ENCODE peak calls at places on chromosome 20, in four cellular contexts. One of them, this sample, is unnamed.

GRCh38 chr20:57587278-57587988 is 26.5 kb downstream of the PCK1 start:
- DNase-seq in HEK293T: no peak
- DNase-seq in WTC11: no peak
- DNase-seq in K562: no peak
- DNase-seq in this sample: no peak

GRCh38 chr20:58251979-58252591 is 23.6 kb upstream of the ANKRD60 start:
- DNase-seq in HEK293T: no peak
- DNase-seq in WTC11: no peak
- DNase-seq in K562: peak
- DNase-seq in this sample: peak

GRCh38 chr20:46523696-46524328 is 10.5 kb upstream of the ZNF334 start:
- DNase-seq in HEK293T: no peak
- DNase-seq in WTC11: peak
- DNase-seq in K562: no peak
- DNase-seq in this sample: no peak

GRCh38 chr20:17558154-17558940 is 11.5 kb upstream of the DSTN start:
- DNase-seq in HEK293T: peak
- DNase-seq in WTC11: no peak
- DNase-seq in K562: peak
- DNase-seq in this sample: peak

GRCh38 chr20:1876217-1876921 is 18.8 kb upstream of the SIRPA start:
- DNase-seq in HEK293T: no peak
- DNase-seq in WTC11: no peak
- DNase-seq in K562: no peak
- DNase-seq in this sample: no peak

GRCh38 chr20:62052336-62052841 is 13.3 kb downstream of the TAF4 start:
- DNase-seq in HEK293T: no peak
- DNase-seq in WTC11: no peak
- DNase-seq in K562: no peak
- DNase-seq in this sample: no peak

GRCh38 chr20:44460795-44461141 is 14.9 kb upstream of the TTPAL start:
- DNase-seq in HEK293T: no peak
- DNase-seq in WTC11: no peak
- DNase-seq in K562: peak
- DNase-seq in this sample: peak

GRCh38 chr20:48676795-48677447 is 150.9 kb downstream of the PREX1 start:
- DNase-seq in HEK293T: no peak
- DNase-seq in WTC11: no peak
- DNase-seq in K562: no peak
- DNase-seq in this sample: no peak

GRCh38 chr20:54668271-54669053 is 193.1 kb downstream of the DOK5 start:
- DNase-seq in HEK293T: peak
- DNase-seq in WTC11: peak
- DNase-seq in K562: peak
- DNase-seq in this sample: no peak

GRCh38 chr20:23397961-23398360 is 23.3 kb downstream of the NAPB start:
- DNase-seq in HEK293T: no peak
- DNase-seq in WTC11: no peak
- DNase-seq in K562: no peak
- DNase-seq in this sample: no peak

GRCh38 chr20:18611492-18611891 is 23.6 kb downstream of the DTD1 start:
- DNase-seq in HEK293T: peak
- DNase-seq in WTC11: no peak
- DNase-seq in K562: no peak
- DNase-seq in this sample: no peak

GRCh38 chr20:17678295-17678694 is 3.7 kb downstream of the RRBP1 start:
- DNase-seq in HEK293T: no peak
- DNase-seq in WTC11: no peak
- DNase-seq in K562: peak
- DNase-seq in this sample: no peak

GRCh38 chr20:4243071-4243470 is 227.7 kb upstream of the RNF24 start:
- DNase-seq in HEK293T: no peak
- DNase-seq in WTC11: peak
- DNase-seq in K562: no peak
- DNase-seq in this sample: no peak

GRCh38 chr20:63047946-63048345 is 41.2 kb upstream of the BHLHE23 start:
- DNase-seq in HEK293T: no peak
- DNase-seq in WTC11: no peak
- DNase-seq in K562: no peak
- DNase-seq in this sample: no peak

GRCh38 chr20:46057856-46058655 is 29.0 kb downstream of the SLC12A5 start:
- DNase-seq in HEK293T: no peak
- DNase-seq in WTC11: peak
- DNase-seq in K562: no peak
- DNase-seq in this sample: no peak

GRCh38 chr20:37901667-37902503 is 1.0 kb upstream of the VSTM2L start:
- DNase-seq in HEK293T: peak
- DNase-seq in WTC11: peak
- DNase-seq in K562: peak
- DNase-seq in this sample: peak

GRCh38 chr20:31652917-31653385 is 15.2 kb downstream of the COX4I2 start:
- DNase-seq in HEK293T: no peak
- DNase-seq in WTC11: no peak
- DNase-seq in K562: no peak
- DNase-seq in this sample: no peak

GRCh38 chr20:32977281-32978008 is 26.8 kb downstream of the SUN5 start:
- DNase-seq in HEK293T: no peak
- DNase-seq in WTC11: peak
- DNase-seq in K562: no peak
- DNase-seq in this sample: no peak

GRCh38 chr20:13788167-13788834 is 3.5 kb downstream of the NDUFAF5 start:
- DNase-seq in HEK293T: peak
- DNase-seq in WTC11: peak
- DNase-seq in K562: peak
- DNase-seq in this sample: peak

GRCh38 chr20:57071283-57071701 is 195.1 kb downstream of the BMP7 start:
- DNase-seq in HEK293T: peak
- DNase-seq in WTC11: peak
- DNase-seq in K562: no peak
- DNase-seq in this sample: no peak

GRCh38 chr20:43721429-43722152 is 5.2 kb downstream of the GTSF1L start:
- DNase-seq in HEK293T: no peak
- DNase-seq in WTC11: peak
- DNase-seq in K562: no peak
- DNase-seq in this sample: no peak

GRCh38 chr20:34222208-34222607 is 19.0 kb upstream of the ASIP start:
- DNase-seq in HEK293T: no peak
- DNase-seq in WTC11: no peak
- DNase-seq in K562: no peak
- DNase-seq in this sample: no peak

GRCh38 chr20:62942456-62942855 is 4.5 kb downstream of the GID8 start:
- DNase-seq in HEK293T: no peak
- DNase-seq in WTC11: no peak
- DNase-seq in K562: no peak
- DNase-seq in this sample: no peak

GRCh38 chr20:62212309-62212708 is 7.8 kb downstream of the HRH3 start:
- DNase-seq in HEK293T: no peak
- DNase-seq in WTC11: no peak
- DNase-seq in K562: no peak
- DNase-seq in this sample: no peak

GRCh38 chr20:54221383-54221782 is 13.5 kb downstream of the PFDN4 start:
- DNase-seq in HEK293T: no peak
- DNase-seq in WTC11: no peak
- DNase-seq in K562: no peak
- DNase-seq in this sample: no peak

GRCh38 chr20:12827796-12828406 is 180.9 kb upstream of the SPTLC3 start:
- DNase-seq in HEK293T: no peak
- DNase-seq in WTC11: no peak
- DNase-seq in K562: no peak
- DNase-seq in this sample: no peak

GRCh38 chr20:13422637-13423036 is 201.6 kb downstream of the ISM1 start:
- DNase-seq in HEK293T: no peak
- DNase-seq in WTC11: no peak
- DNase-seq in K562: no peak
- DNase-seq in this sample: no peak

GRCh38 chr20:31835977-31836852 is 9.2 kb downstream of the FOXS1 start:
- DNase-seq in HEK293T: peak
- DNase-seq in WTC11: no peak
- DNase-seq in K562: peak
- DNase-seq in this sample: peak

GRCh38 chr20:6909608-6910007 is 142.1 kb downstream of the BMP2 start:
- DNase-seq in HEK293T: no peak
- DNase-seq in WTC11: no peak
- DNase-seq in K562: no peak
- DNase-seq in this sample: no peak
- TF ChIP-seq SP1 in HEK293T: no peak
- TF ChIP-seq SP1 in WTC11: no peak
- TF ChIP-seq SP1 in K562: no peak
- TF ChIP-seq SP1 in this sample: no peak

DNA sequence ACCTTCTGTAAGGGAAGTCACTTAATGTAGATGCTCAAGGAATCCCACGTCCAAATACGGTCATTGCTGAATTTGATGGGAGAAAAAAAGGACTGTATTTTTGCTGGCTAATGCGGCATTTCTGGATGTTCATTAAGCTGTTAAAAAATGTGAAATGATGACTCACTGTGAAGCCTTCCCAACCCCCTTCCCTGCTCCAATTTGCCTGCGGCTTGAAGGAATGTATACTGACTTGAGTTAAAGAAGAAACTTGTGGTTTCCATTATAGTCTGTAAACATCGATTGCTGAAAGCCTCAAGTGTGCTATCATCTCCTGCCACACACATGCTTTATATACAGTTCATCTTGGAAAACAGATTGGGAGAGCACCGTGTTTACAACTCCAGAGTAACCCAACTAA is 249.1 kb upstream of the JAG1 start:
- DNase-seq in HEK293T: no peak
- DNase-seq in WTC11: no peak
- DNase-seq in K562: no peak
- DNase-seq in this sample: no peak
- TF ChIP-seq SP1 in HEK293T: no peak
- TF ChIP-seq SP1 in WTC11: no peak
- TF ChIP-seq SP1 in K562: no peak
- TF ChIP-seq SP1 in this sample: no peak

GRCh38 chr20:20765696-20766095 is 53.3 kb upstream of the RALGAPA2 start:
- DNase-seq in HEK293T: no peak
- DNase-seq in WTC11: no peak
- DNase-seq in K562: no peak
- DNase-seq in this sample: no peak
- TF ChIP-seq SP1 in HEK293T: no peak
- TF ChIP-seq SP1 in WTC11: no peak
- TF ChIP-seq SP1 in K562: no peak
- TF ChIP-seq SP1 in this sample: no peak

GRCh38 chr20:20864346-20865096 is 152.1 kb upstream of the RALGAPA2 start:
- DNase-seq in HEK293T: peak
- DNase-seq in WTC11: no peak
- DNase-seq in K562: peak
- DNase-seq in this sample: no peak
- TF ChIP-seq SP1 in HEK293T: no peak
- TF ChIP-seq SP1 in WTC11: no peak
- TF ChIP-seq SP1 in K562: no peak
- TF ChIP-seq SP1 in this sample: no peak

DNA sequence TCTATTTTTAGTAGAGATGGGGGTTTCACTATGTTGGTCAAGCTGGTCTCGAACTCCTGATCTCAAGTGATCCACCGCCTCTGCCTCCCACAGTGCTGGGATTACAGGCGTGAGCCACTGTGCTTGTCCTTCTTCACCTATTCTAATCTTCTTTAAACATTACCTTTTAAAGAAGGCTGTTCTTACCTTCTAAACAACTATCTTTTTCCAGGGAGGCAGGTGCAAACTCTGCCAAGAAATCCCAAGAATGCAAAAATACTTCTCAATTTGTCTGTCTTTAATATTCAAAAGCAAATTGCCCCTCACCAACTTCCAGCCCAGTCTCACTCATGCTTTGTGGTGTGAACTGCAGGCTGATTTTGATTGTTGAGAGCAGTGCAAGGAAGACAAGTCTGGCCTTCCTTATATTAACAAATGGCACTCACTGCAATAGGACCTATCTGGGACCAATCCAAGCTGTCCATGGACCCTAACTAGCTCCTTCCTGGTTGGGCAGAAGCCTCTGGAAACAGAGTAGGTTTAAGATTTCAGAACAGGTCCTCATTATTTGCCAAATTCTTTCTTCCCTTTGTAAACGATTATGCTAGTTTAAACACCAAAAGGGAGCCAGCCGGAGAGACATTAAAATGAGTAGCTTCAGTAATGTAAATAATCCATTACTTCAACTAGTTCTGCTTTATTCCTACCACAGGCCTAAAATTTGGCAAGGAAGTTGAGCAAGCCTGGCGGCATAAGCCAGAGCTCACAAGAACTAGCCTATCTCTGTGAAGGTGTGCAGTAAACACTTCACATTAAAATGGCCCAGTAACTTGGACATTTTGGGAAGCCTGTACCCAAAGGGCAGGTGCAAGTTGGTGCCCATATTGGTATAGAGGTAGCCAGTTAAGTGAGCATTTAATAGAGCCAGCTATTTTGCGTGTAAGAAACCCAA is 1.6 kb downstream of the SCAND1 start:
- DNase-seq in HEK293T: no peak
- DNase-seq in WTC11: no peak
- DNase-seq in K562: peak
- DNase-seq in this sample: no peak
- TF ChIP-seq SP1 in HEK293T: no peak
- TF ChIP-seq SP1 in WTC11: no peak
- TF ChIP-seq SP1 in K562: no peak
- TF ChIP-seq SP1 in this sample: no peak

GRCh38 chr20:51014797-51015722 is 7.8 kb downstream of the KCNG1 start:
- DNase-seq in HEK293T: peak
- DNase-seq in WTC11: peak
- DNase-seq in K562: peak
- DNase-seq in this sample: no peak
- TF ChIP-seq SP1 in HEK293T: no peak
- TF ChIP-seq SP1 in WTC11: no peak
- TF ChIP-seq SP1 in K562: no peak
- TF ChIP-seq SP1 in this sample: no peak